ENCODE peak calls at places on chromosomes 3 and 15, in four cellular contexts. L is uterus, Y is adrenal gland, N is GM10248. U is an unnamed sample.

GRCh38 chr15:101115887-101116680 is 135.8 kb downstream of the CHSY1 start:
- DNase-seq in L (peak), Y (no peak), N (peak), U (no peak)

GRCh38 chr3:19662516-19662915 is 271.5 kb downstream of the EFHB start:
- DNase-seq in L (no peak), Y (no peak), N (no peak), U (no peak)

GRCh38 chr3:36444909-36445308 is 64.6 kb downstream of the STAC start:
- DNase-seq in L (no peak), Y (no peak), N (no peak), U (peak)

GRCh38 chr15:74642724-74643367 is 27.2 kb downstream of the CLK3 start:
- DNase-seq in L (no peak), Y (no peak), N (no peak), U (no peak)

GRCh38 chr15:91369823-91370222 is 269.8 kb downstream of the SV2B start:
- DNase-seq in L (no peak), Y (no peak), N (no peak), U (no peak)

GRCh38 chr3:134326760-134327593 is 47.3 kb downstream of the AMOTL2 start:
- DNase-seq in L (peak), Y (peak), N (no peak), U (peak)

GRCh38 chr3:69426291-69426690 is 40.4 kb upstream of the FRMD4B start:
- DNase-seq in L (no peak), Y (no peak), N (no peak), U (no peak)

GRCh38 chr3:128906031-128906803 is 26.8 kb downstream of the ACAD9 start:
- DNase-seq in L (no peak), Y (no peak), N (no peak), U (no peak)

GRCh38 chr3:99118381-99118780 is 216.9 kb upstream of the DCBLD2 start:
- DNase-seq in L (no peak), Y (no peak), N (no peak), U (no peak)

GRCh38 chr3:44125241-44125640 is 116.4 kb upstream of the TOPAZ1 start:
- DNase-seq in L (no peak), Y (no peak), N (no peak), U (no peak)

GRCh38 chr15:66388057-66388363 is 1.3 kb downstream of the MAP2K1 start:
- DNase-seq in L (no peak), Y (no peak), N (no peak), U (no peak)

GRCh38 chr3:45092132-45093031 is 53.8 kb downstream of the CDCP1 start:
- DNase-seq in L (peak), Y (no peak), N (no peak), U (peak)

GRCh38 chr3:27712136-27713065 is 9.7 kb downstream of the EOMES start:
- DNase-seq in L (peak), Y (peak), N (peak), U (peak)

GRCh38 chr15:72312605-72313447 is 7.1 kb downstream of the CELF6 start:
- DNase-seq in L (peak), Y (peak), N (peak), U (peak)

GRCh38 chr3:155110996-155111901 is 31.1 kb downstream of the MME start:
- DNase-seq in L (no peak), Y (no peak), N (no peak), U (no peak)

GRCh38 chr3:111936191-111936841 is 42.5 kb upstream of the ABHD10 start:
- DNase-seq in L (no peak), Y (no peak), N (no peak), U (no peak)

GRCh38 chr15:52427804-52428203 is 100.9 kb downstream of the MYO5A start:
- DNase-seq in L (no peak), Y (peak), N (peak), U (peak)

GRCh38 chr3:11562277-11562881 is 81.3 kb downstream of the VGLL4 start:
- DNase-seq in L (no peak), Y (no peak), N (no peak), U (no peak)

GRCh38 chr15:75920079-75920478 is 16.4 kb downstream of the FBXO22 start:
- DNase-seq in L (no peak), Y (no peak), N (no peak), U (no peak)

GRCh38 chr3:50336452-50337174 is 4.0 kb downstream of the RASSF1 start:
- DNase-seq in L (no peak), Y (no peak), N (no peak), U (no peak)

GRCh38 chr3:133570937-133571320 is 2.6 kb upstream of the CDV3 start:
- DNase-seq in L (no peak), Y (no peak), N (no peak), U (no peak)

GRCh38 chr15:62802612-62803011 is 239.9 kb upstream of the TPM1 start:
- DNase-seq in L (no peak), Y (no peak), N (no peak), U (no peak)

GRCh38 chr3:1477669-1478068 is 384.8 kb downstream of the CNTN6 start:
- DNase-seq in L (no peak), Y (no peak), N (no peak), U (no peak)

GRCh38 chr3:51391566-51392300 is 648 bp downstream of the RBM15B start:
- DNase-seq in L (no peak), Y (peak), N (peak), U (no peak)

GRCh38 chr3:157755254-157755653 is 252.0 kb upstream of the VEPH1 start:
- DNase-seq in L (no peak), Y (no peak), N (no peak), U (no peak)

GRCh38 chr15:58148633-58149032 is 10.5 kb downstream of the AQP9 start:
- DNase-seq in L (no peak), Y (no peak), N (no peak), U (no peak)

GRCh38 chr3:113659121-113659531 is 37.3 kb downstream of the USF3 start:
- DNase-seq in L (no peak), Y (no peak), N (no peak), U (no peak)